ENCODE peak calls at places on chromosome 5, in six cellular contexts. W, L, R, J, Q and S are unnamed samples.

GRCh38 chr5:55175781-55176175 is 2.8 kb upstream of the CDC20B start:
- DNase-seq in W (no peak), L (no peak), R (no peak), J (no peak), Q (no peak), S (no peak)

GRCh38 chr5:44632344-44632743 is 176.4 kb upstream of the MRPS30 start:
- DNase-seq in W (no peak), L (no peak), R (no peak), J (no peak), Q (no peak), S (no peak)

GRCh38 chr5:56917534-56917933 is 8.1 kb downstream of the SETD9 start:
- DNase-seq in W (no peak), L (no peak), R (no peak), J (no peak), Q (no peak), S (no peak)

GRCh38 chr5:98101131-98101530 is 672.3 kb upstream of the RGMB start:
- DNase-seq in W (no peak), L (no peak), R (no peak), J (no peak), Q (no peak), S (no peak)

GRCh38 chr5:125928663-125929062 is 494.5 kb upstream of the GRAMD2B start:
- DNase-seq in W (no peak), L (no peak), R (no peak), J (no peak), Q (no peak), S (no peak)

GRCh38 chr5:175569701-175570100 is 88.2 kb upstream of the HRH2 start:
- DNase-seq in W (no peak), L (no peak), R (no peak), J (no peak), Q (no peak), S (no peak)

GRCh38 chr5:35117960-35118359 is 70.2 kb upstream of the AGXT2 start:
- DNase-seq in W (peak), L (no peak), R (no peak), J (no peak), Q (peak), S (no peak)

GRCh38 chr5:13585324-13585723 is 359.2 kb downstream of the DNAH5 start:
- DNase-seq in W (peak), L (no peak), R (no peak), J (no peak), Q (no peak), S (no peak)

GRCh38 chr5:145585-146323 is 45.5 kb upstream of the LRRC14B start:
- DNase-seq in W (no peak), L (no peak), R (no peak), J (no peak), Q (no peak), S (no peak)

GRCh38 chr5:90658620-90659019 is 100.0 kb downstream of the ADGRV1 start:
- DNase-seq in W (no peak), L (no peak), R (no peak), J (no peak), Q (no peak), S (no peak)

GRCh38 chr5:136994154-136994553 is 505.0 kb downstream of the SPOCK1 start:
- DNase-seq in W (no peak), L (no peak), R (no peak), J (no peak), Q (no peak), S (no peak)

GRCh38 chr5:6994097-6994496 is 280.9 kb downstream of the TENT4A start:
- DNase-seq in W (no peak), L (no peak), R (no peak), J (no peak), Q (no peak), S (no peak)
- H3K14ac ChIP-seq in W (no peak), L (no peak), R (no peak), J (no peak), Q (no peak), S (no peak)

DNA sequence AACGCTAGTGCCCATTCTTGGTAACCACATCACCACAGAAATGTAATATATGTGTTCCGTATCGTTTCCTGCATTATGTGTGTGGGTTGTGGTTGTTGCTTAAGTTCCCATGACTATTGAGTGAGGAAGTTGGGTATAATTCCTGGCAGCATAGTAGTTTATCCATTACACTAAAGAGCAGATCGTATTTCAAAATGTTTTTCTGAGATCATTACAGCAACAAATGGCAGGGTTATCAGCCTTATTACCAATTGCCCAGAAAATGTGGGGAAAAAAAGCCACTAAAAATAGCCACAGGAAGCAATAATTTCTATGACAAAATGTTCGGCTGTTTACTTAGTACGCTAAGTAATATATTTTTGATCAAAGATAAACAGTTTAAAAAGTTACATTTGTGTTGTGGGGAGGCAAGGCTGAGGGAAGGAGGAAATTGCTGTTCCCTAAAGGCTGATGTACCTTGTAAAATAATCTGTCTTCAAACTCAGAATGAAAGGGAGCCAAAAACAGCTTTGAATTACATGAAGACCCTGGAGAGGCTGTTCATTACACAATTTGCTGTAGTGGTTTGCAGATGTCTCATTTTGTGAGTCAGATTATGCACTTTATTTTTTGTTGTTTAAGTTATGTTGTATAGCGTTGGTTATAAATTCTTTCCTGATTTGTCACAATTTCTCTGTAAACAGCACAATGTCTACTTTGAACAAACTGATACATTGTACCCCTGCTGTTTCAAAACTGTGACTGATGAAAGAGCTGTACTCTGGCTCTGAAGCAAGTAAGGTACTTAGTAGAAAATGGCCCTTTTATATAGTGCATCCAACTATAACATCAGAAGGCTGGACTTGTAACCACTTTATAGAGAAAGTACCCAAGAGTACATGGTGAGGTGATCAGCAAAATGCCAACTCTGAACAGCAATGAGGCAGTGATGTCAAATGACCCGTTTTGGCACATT is 1028.5 kb downstream of the NR2F1-AS1 start:
- DNase-seq in W (peak), L (no peak), R (no peak), J (no peak), Q (peak), S (no peak)
- H3K9ac ChIP-seq in W (peak), L (no peak), R (no peak), J (no peak), Q (peak), S (no peak)

DNA sequence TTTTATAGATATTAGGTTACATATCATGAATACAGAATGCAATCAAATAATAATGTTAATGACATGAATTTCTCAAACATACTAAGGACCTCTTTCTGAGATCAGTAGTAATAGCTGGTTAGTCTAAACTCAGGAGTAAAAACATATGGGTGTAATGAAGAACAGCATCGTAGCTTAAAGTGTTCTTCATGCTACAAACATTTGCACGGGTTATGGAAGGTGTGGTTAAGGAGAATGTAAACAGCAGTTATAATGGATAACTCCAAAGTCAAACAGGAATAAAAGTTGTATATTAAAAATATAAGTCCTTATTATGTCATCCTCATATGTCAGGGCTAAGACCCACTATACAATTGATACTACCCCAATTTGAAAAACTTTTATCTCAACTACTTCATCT is 112.5 kb downstream of the RICTOR start:
- DNase-seq in W (no peak), L (no peak), R (no peak), J (no peak), Q (no peak), S (no peak)
- H3K14ac ChIP-seq in W (no peak), L (no peak), R (no peak), J (no peak), Q (no peak), S (no peak)

DNA sequence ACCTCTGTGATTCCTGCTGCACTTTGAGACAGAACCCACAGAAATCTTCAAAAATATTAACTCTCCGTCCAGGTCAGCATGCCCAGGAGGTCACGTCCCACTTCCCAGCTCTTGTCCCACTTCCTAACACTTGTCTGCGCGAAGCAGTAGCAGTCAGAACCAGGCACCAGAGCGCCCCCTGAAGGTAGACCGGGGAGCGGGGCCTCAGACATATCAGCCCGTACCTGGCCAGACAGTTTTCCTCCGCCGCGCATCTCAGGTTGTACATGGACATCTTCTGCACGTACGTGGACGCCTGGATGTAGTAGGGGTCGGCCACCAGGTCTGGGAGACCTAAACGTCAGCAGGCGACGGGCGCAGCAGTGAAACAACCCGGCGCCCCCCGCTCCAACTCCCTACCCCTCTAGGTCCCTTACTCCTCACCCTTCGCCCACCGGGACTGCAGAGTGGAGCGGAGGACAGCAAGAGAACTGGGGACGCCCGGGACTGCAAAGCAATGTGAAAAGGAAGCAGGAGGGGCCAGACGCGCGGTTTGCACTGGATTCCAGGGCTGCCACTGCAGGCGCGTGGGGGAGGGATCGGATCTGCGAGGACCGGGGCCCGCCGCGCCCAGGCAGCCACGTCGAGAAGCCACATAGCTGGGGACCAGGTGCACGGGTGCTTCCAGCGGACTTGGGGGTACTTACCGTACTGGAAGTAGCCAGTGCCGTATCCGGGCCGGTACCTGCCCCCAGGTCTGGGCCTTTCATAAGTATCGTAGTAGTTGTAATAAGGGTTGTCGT is 1.2 kb downstream of the LOX start:
- DNase-seq in W (peak), L (peak), R (peak), J (no peak), Q (peak), S (peak)
- H3K9ac ChIP-seq in W (peak), L (no peak), R (peak), J (peak), Q (peak), S (peak)

GRCh38 chr5:28523887-28524637 is 1485.7 kb upstream of the CDH9 start:
- DNase-seq in W (peak), L (no peak), R (no peak), J (no peak), Q (peak), S (no peak)
- H3K14ac ChIP-seq in W (no peak), L (no peak), R (no peak), J (no peak), Q (no peak), S (no peak)

DNA sequence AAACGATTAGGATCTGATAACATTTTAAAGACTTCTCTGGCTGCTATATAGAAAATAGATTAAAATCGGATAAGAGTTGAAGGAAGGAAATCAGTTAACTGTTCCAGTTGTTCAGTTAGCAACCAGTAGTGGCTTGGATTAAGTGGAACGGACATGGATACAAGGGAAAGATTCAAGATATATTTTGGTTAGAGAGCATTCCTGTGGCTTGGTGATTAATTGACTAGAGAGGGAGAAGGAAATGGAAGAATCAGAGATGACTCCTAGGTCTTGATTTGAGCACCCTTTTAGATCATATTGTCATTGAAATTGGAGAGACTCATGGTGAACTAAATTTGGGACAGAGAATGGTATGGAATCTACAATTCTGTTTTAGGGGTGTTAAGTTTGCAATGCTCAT is 96.0 kb downstream of the FBXO4 start:
- DNase-seq in W (no peak), L (no peak), R (no peak), J (no peak), Q (peak), S (no peak)
- H3K9ac ChIP-seq in W (no peak), L (no peak), R (no peak), J (no peak), Q (no peak), S (no peak)

DNA sequence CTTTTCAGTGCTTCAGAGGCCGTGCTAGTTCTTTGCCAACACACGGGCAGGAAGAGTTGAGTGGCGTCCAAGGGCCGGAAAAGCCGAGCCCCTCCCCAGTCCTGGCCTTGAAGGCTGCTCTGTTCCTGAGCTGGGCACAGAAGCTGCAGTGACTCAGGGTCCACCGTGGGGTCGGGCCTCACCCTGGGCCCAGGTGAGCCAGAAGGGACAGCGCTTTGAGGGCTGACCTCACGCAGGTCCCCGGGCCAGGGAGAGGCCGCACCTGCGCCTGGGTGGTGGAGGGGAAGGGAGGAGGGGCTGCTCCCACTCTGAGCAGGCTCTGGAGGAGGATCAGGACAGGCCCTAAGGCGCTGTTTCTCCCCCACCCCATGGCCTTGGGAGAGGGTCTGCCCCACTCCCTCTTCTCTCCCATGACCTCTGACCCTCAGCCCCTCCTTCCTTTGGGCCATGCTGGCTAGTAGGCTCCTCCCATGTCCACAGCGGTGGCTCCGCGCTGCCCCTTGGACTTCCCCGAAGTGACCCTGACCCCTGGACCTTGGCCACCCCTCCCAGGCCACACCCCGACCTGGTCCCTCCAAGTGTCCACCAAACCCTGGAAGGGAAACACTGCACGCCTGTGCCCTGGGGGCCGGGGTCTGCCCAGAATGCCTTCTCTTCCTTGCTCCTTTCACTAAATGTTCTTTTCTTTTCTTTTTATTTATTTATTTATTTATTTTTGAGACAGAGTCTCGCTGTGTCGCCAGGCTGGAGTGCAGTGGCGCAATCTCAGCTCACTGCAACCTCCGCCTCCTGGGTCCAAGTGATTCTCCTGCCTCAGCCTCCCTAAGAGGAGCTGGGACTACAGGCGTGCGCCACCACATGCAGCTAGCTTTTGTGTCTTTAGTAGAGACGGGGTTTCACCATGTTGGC is 19.7 kb upstream of the SLC6A19 start:
- DNase-seq in W (no peak), L (no peak), R (no peak), J (no peak), Q (no peak), S (no peak)
- H3K14ac ChIP-seq in W (no peak), L (no peak), R (no peak), J (no peak), Q (no peak), S (peak)